ENCODE peak calls at places on chromosomes 3 and 15, in five cellular contexts. Z, P, V, K and S are unnamed samples.

GRCh38 chr3:39051649-39052557 is at the start of the genes SCN11A and WDR48:
- DNase-seq in Z (peak; percentile 88), P (peak; percentile 89), V (peak; percentile 94), K (peak; percentile 91), S (peak; percentile 96)

GRCh38 chr15:40590635-40591105 is 3.4 kb upstream of the KNL1 start:
- DNase-seq in Z (no peak), P (no peak), V (peak; percentile 31), K (no peak), S (no peak)

GRCh38 chr3:52787672-52788625 is 6.6 kb upstream of the ITIH3 start:
- DNase-seq in Z (no peak), P (no peak), V (no peak), K (no peak), S (no peak)

GRCh38 chr3:24829632-24830229 is 335.1 kb upstream of the THRB start:
- DNase-seq in Z (no peak), P (peak; percentile 29), V (peak; percentile 8), K (peak; percentile 58), S (peak; percentile 45)

GRCh38 chr3:71214797-71215196 is 368.7 kb downstream of the FOXP1 start:
- DNase-seq in Z (no peak), P (no peak), V (no peak), K (no peak), S (no peak)

GRCh38 chr15:90667063-90667754 is 49.9 kb upstream of the BLM start:
- DNase-seq in Z (no peak), P (no peak), V (no peak), K (no peak), S (no peak)

GRCh38 chr3:150761831-150762661 is 923 bp downstream of the SIAH2 start:
- DNase-seq in Z (peak; percentile 56), P (peak; percentile 41), V (peak; percentile 81), K (peak; percentile 60), S (peak; percentile 52)

GRCh38 chr3:46667657-46668056 is 25.8 kb downstream of the ALS2CL start:
- DNase-seq in Z (no peak), P (no peak), V (no peak), K (no peak), S (peak; percentile 18)

GRCh38 chr15:57548325-57548724 is 43.4 kb upstream of the MYZAP start:
- DNase-seq in Z (no peak), P (no peak), V (no peak), K (no peak), S (no peak)

DNA sequence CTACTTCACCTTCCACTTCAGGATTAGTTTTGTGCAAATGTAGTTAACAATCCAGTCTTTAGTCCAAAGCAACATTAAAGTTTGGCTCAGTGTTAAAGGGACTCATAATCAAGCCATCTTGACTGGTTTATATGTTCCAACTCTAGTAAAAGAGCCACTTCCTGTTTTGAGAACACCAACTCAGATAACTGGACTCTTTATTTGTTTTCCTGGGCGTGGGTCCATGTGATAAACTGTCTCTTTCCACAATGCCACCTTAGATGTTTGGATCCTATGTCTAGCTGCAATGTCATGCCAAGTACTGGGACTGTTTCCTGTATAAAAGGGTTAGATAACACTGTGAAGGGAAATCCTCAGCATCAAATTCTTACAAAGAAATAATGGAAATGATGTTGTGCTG is 545.0 kb downstream of the PYDC2 start:
- DNase-seq in Z (no peak), P (no peak), V (no peak), K (no peak), S (no peak)
- H2AFZ ChIP-seq in Z (no peak overlapping the region), P (no peak overlapping the region), V (no peak overlapping the region), K (no peak overlapping the region), S (no peak overlapping the region)

DNA sequence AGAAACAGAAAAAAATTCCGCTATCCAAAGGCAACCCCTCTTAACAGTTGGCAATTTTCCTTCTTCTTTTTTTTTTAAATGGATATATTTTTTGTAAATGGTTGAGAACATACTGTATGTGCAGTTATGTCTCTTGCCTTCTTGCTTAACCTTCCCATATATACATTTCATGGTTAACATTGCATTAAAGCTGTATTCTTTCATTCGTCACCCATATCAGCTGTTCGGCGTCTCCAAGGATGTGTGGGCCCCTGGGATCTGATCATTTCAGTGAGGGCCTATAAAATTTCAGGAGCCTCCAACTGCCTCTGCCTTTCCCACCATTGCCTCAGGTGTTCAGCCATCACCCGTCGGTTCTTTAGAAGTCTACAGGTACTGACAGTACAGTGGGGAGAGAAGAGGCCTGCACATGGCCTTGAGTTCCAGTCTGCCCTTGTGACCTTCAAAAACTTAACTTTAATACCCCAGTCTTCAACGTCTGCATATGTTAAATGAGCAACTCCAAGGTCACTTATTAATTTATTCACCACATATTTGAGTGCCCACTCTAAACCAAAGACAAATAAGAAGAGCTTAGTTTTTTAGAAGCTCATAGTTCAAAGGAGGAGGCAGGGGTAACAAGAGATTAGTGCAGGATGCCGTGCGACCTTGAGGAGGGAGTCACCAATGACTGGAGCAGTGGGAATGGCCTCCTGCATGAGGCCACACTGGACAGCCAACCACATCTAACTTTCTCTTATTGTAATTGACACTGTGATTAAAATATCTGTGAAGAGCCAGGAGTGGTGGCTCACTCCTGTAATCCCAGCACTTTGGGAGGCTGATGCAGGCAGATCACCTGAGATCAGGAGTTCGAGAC is 6.9 kb downstream of the ST6GAL1 start:
- DNase-seq in Z (no peak), P (no peak), V (no peak), K (no peak), S (no peak)
- H3K9ac ChIP-seq in Z (no peak overlapping the region), P (no peak overlapping the region), V (no peak overlapping the region), K (no peak overlapping the region), S (no peak overlapping the region)

DNA sequence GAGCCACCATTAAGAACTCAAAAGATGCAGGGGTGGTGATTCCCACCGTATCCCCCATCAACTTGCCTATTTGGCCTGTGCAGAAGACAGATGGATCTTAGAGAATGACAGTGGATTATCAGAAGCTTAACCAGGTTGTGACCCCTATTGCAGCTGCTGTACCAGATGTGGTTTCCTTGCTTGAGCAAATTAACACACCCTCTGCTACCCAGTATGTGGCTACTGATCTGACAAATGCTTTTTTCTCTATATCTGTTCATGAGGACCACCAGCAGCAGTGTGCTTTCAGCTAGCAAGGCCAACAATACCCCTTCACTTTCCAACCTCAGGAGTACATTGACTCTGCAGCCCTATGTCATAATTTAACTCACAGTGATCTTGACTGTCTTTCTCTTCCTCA is 8.6 kb upstream of the MCF2L2 start:
- DNase-seq in Z (no peak), P (no peak), V (no peak), K (no peak), S (no peak)
- H2BK15ac ChIP-seq in Z (no peak overlapping the region), P (no peak overlapping the region), V (no peak overlapping the region), K (peak overlapping the region; percentile 20), S (no peak overlapping the region)

GRCh38 chr3:110575702-110576101 is 495.9 kb upstream of the NECTIN3 start:
- DNase-seq in Z (no peak), P (no peak), V (no peak), K (no peak), S (peak; percentile 30)

GRCh38 chr3:110577856-110578255 is 493.8 kb upstream of the NECTIN3 start:
- DNase-seq in Z (no peak), P (no peak), V (no peak), K (no peak), S (no peak)

GRCh38 chr3:110579841-110580550 is 491.6 kb upstream of the NECTIN3 start:
- DNase-seq in Z (peak; percentile 66), P (no peak), V (no peak), K (no peak), S (no peak)

GRCh38 chr3:110576962-110577361 is 494.7 kb upstream of the NECTIN3 start:
- DNase-seq in Z (peak; percentile 92), P (peak; percentile 49), V (peak; percentile 82), K (peak; percentile 56), S (peak; percentile 74)
- H2AFZ ChIP-seq in Z (peak overlapping the region; percentile 79), P (peak overlapping the region; percentile 70), V (no peak overlapping the region), K (no peak overlapping the region), S (no peak overlapping the region)

GRCh38 chr15:75661041-75661778 is 13.5 kb downstream of the SNX33 start:
- DNase-seq in Z (peak; percentile 91), P (no peak), V (peak; percentile 96), K (peak; percentile 64), S (peak; percentile 76)

GRCh38 chr15:75661779-75662140 is 14.0 kb downstream of the SNX33 start:
- DNase-seq in Z (no peak), P (no peak), V (no peak), K (no peak), S (no peak)

GRCh38 chr15:75662823-75663519 is 15.3 kb downstream of the SNX33 start:
- DNase-seq in Z (no peak), P (no peak), V (no peak), K (no peak), S (no peak)

GRCh38 chr15:75666823-75667501 is 19.2 kb downstream of the SNX33 start:
- DNase-seq in Z (peak; percentile 100), P (no peak), V (peak; percentile 100), K (no peak), S (no peak)

GRCh38 chr15:75663931-75664421 is 16.3 kb downstream of the SNX33 start:
- DNase-seq in Z (no peak), P (no peak), V (no peak), K (no peak), S (no peak)
- H3K9ac ChIP-seq in Z (no peak overlapping the region), P (peak overlapping the region; percentile 60), V (peak overlapping the region; percentile 26), K (no peak overlapping the region), S (no peak overlapping the region)

GRCh38 chr3:178318440-178318839 is 217.8 kb upstream of the KCNMB2 start:
- DNase-seq in Z (no peak), P (no peak), V (no peak), K (no peak), S (no peak)
- H2BK15ac ChIP-seq in Z (no peak overlapping the region), P (no peak overlapping the region), V (no peak overlapping the region), K (no peak overlapping the region), S (no peak overlapping the region)

GRCh38 chr3:50341537-50341936 is 901 bp upstream of the RASSF1 start:
- DNase-seq in Z (no peak), P (no peak), V (no peak), K (no peak), S (no peak)
- H2AFZ ChIP-seq in Z (peak overlapping the region; percentile 94), P (no peak overlapping the region), V (no peak overlapping the region), K (no peak overlapping the region), S (no peak overlapping the region)

GRCh38 chr15:42273900-42274692 is 863 bp upstream of the TMEM87A start:
- DNase-seq in Z (peak; percentile 67), P (no peak), V (peak; percentile 74), K (peak; percentile 51), S (peak; percentile 34)
- H3K9ac ChIP-seq in Z (peak overlapping the region; percentile 89), P (peak overlapping the region; percentile 75), V (peak overlapping the region; percentile 99), K (peak overlapping the region; percentile 98), S (peak overlapping the region; percentile 84)

GRCh38 chr3:18422972-18423371 is 2.2 kb downstream of the SATB1 start:
- DNase-seq in Z (no peak), P (no peak), V (no peak), K (no peak), S (no peak)
- H2BK15ac ChIP-seq in Z (no peak overlapping the region), P (no peak overlapping the region), V (no peak overlapping the region), K (no peak overlapping the region), S (no peak overlapping the region)

GRCh38 chr15:83380026-83380425 is 67.1 kb upstream of the SH3GL3 start:
- DNase-seq in Z (no peak), P (no peak), V (no peak), K (no peak), S (no peak)

GRCh38 chr15:83378921-83379561 is 68.1 kb upstream of the SH3GL3 start:
- DNase-seq in Z (no peak), P (no peak), V (no peak), K (peak; percentile 78), S (peak; percentile 67)

GRCh38 chr15:83380682-83381081 is 66.5 kb upstream of the SH3GL3 start:
- DNase-seq in Z (peak; percentile 26), P (no peak), V (peak; percentile 35), K (no peak), S (peak; percentile 62)

GRCh38 chr15:83379574-83379973 is 67.6 kb upstream of the SH3GL3 start:
- DNase-seq in Z (no peak), P (no peak), V (peak; percentile 16), K (no peak), S (peak; percentile 39)
- H2AFZ ChIP-seq in Z (peak overlapping the region; percentile 77), P (no peak overlapping the region), V (no peak overlapping the region), K (peak overlapping the region; percentile 82), S (no peak overlapping the region)